ENCODE peak calls at places on chromosome 1, in nine cellular contexts. N, C, O, Z, X, S, Q, B and H are unnamed samples.

GRCh38 chr1:117698398-117699160 is 92.7 kb downstream of the TENT5C start:
- DNase-seq in X (no peak), B (no peak), Q (no peak), Z (no peak), S (no peak), N (peak; percentile 32), O (no peak), C (no peak), H (peak; percentile 72)

GRCh38 chr1:161740871-161741270 is 8.7 kb upstream of the DUSP12 start:
- DNase-seq in Z (no peak), X (no peak), N (no peak), B (no peak), C (no peak), Q (no peak), O (no peak), S (no peak), H (no peak)

GRCh38 chr1:216641669-216642460 is 81.4 kb downstream of the ESRRG start:
- DNase-seq in O (no peak), B (no peak), Q (no peak), S (no peak), Z (no peak), N (no peak), X (no peak), C (no peak), H (no peak)

GRCh38 chr1:87683557-87683956 is 354.9 kb downstream of the LMO4 start:
- DNase-seq in O (no peak), Z (no peak), Q (no peak), C (no peak), X (no peak), N (no peak), S (no peak), B (no peak), H (no peak)

GRCh38 chr1:240423525-240423924 is 188.4 kb downstream of the GREM2 start:
- DNase-seq in O (no peak), S (no peak), Z (no peak), X (no peak), C (no peak), B (no peak), Q (no peak), N (no peak), H (no peak)

GRCh38 chr1:1200876-1201810 is 5.2 kb downstream of the TNFRSF18 start:
- DNase-seq in Q (no peak), X (peak; percentile 85), N (peak; percentile 56), S (peak; percentile 44), C (no peak), O (peak; percentile 91), Z (peak; percentile 91), B (peak; percentile 87), H (peak; percentile 78)

GRCh38 chr1:224497714-224498573 is 63.3 kb upstream of the WDR26 start:
- DNase-seq in Z (no peak), N (peak; percentile 19), Q (no peak), O (peak; percentile 80), C (peak; percentile 97), S (peak; percentile 38), B (no peak), X (peak; percentile 35), H (peak; percentile 26)

GRCh38 chr1:224399887-224400286 is 34.7 kb downstream of the WDR26 start:
- DNase-seq in X (no peak), Z (no peak), S (no peak), B (no peak), O (no peak), Q (no peak), C (no peak), N (no peak), H (no peak)

GRCh38 chr1:32540589-32540988 is 1.4 kb downstream of the ZBTB8A start:
- DNase-seq in S (no peak), N (no peak), Q (no peak), O (no peak), B (peak; percentile 11), X (no peak), C (no peak), Z (no peak), H (no peak)

GRCh38 chr1:209628618-209629299 is 23.5 kb downstream of the LAMB3 start:
- DNase-seq in Q (no peak), X (no peak), O (no peak), B (no peak), Z (no peak), N (no peak), C (no peak), S (no peak), H (no peak)